ENCODE peak calls at places on chromosomes 12 and 14, in four cellular contexts. E is stimulated activated CD4-positive, alpha-beta T cell treated with anti-CD3 and anti-CD28 coated beads, Interleukin-15, amount 100 ng/mL, for 24 hours; F is hippocampal formation; Q is endothelial cell. Z is an unnamed sample.

GRCh38 chr12:77847665-77848431 is 17.2 kb downstream of the NAV3 start:
- DNase-seq in E (no peak), F (peak; percentile 32), Q (no peak), Z (peak; percentile 95)

GRCh38 chr14:79543966-79544365 is 667.3 kb downstream of the DIO2 start:
- DNase-seq in E (no peak), F (no peak), Q (peak; percentile 31), Z (peak; percentile 91)

GRCh38 chr12:94192506-94192905 is 44.1 kb downstream of the PLXNC1 start:
- DNase-seq in E (no peak), F (no peak), Q (no peak), Z (no peak)

GRCh38 chr12:102093319-102093718 is 26.6 kb downstream of the NUP37 start:
- DNase-seq in E (no peak), F (no peak), Q (no peak), Z (peak; percentile 57)

GRCh38 chr14:87059060-87059827 is 933.7 kb downstream of the GALC start:
- DNase-seq in E (no peak), F (no peak), Q (no peak), Z (peak; percentile 0)

GRCh38 chr12:2959508-2960431 is 573 bp downstream of the TEAD4 start:
- DNase-seq in E (peak; percentile 53), F (no peak), Q (peak; percentile 47), Z (peak; percentile 48)

GRCh38 chr14:103739793-103740501 is 24.3 kb downstream of the ZFYVE21 start:
- DNase-seq in E (no peak), F (no peak), Q (no peak), Z (no peak)

GRCh38 chr14:61347771-61348443 is 26.5 kb downstream of the PRKCH start:
- DNase-seq in E (peak; percentile 58), F (peak; percentile 24), Q (no peak), Z (no peak)

GRCh38 chr12:108729612-108730336 is 1.5 kb downstream of the CORO1C start:
- DNase-seq in E (no peak), F (peak; percentile 70), Q (no peak), Z (peak; percentile 48)

GRCh38 chr14:104316121-104316722 is 177.8 kb downstream of the KIF26A start:
- DNase-seq in E (no peak), F (no peak), Q (peak; percentile 3), Z (no peak)

GRCh38 chr14:51333901-51334432 is 93.9 kb downstream of the TMX1 start:
- DNase-seq in E (no peak), F (no peak), Q (no peak), Z (no peak)

GRCh38 chr14:99578541-99579044 is 25.4 kb downstream of the CCDC85C start:
- DNase-seq in E (no peak), F (no peak), Q (no peak), Z (no peak)

GRCh38 chr12:120101182-120101581 is 15.4 kb downstream of the RAB35 start:
- DNase-seq in E (no peak), F (no peak), Q (no peak), Z (no peak)

GRCh38 chr14:21455912-21456667 is at the start of gene CHD8:
- DNase-seq in E (peak; percentile 100), F (peak; percentile 100), Q (peak; percentile 99), Z (peak; percentile 100)

GRCh38 chr14:100328495-100329163 is 5.5 kb downstream of the SLC25A47 start:
- DNase-seq in E (no peak), F (no peak), Q (no peak), Z (no peak)

GRCh38 chr14:81042431-81042830 is 87.0 kb downstream of the TSHR start:
- DNase-seq in E (no peak), F (no peak), Q (no peak), Z (no peak)

GRCh38 chr14:51862171-51862838 is 1.9 kb downstream of the GNG2 start:
- DNase-seq in E (no peak), F (no peak), Q (no peak), Z (no peak)

GRCh38 chr12:102465762-102466560 is 14.4 kb downstream of the IGF1 start:
- DNase-seq in E (no peak), F (no peak), Q (no peak), Z (no peak)

GRCh38 chr12:26077915-26078314 is 46.9 kb downstream of the BHLHE41 start:
- DNase-seq in E (no peak), F (no peak), Q (no peak), Z (no peak)

GRCh38 chr12:49868449-49868848 is 25.5 kb upstream of the BCDIN3D start:
- DNase-seq in E (no peak), F (no peak), Q (no peak), Z (no peak)

GRCh38 chr12:50677858-50678257 is 86.0 kb upstream of the ATF1 start:
- DNase-seq in E (no peak), F (no peak), Q (no peak), Z (no peak)

GRCh38 chr14:22509751-22510300 is 79.2 kb downstream of the DAD1 start:
- DNase-seq in E (no peak), F (no peak), Q (no peak), Z (no peak)

GRCh38 chr12:57874166-57875108 is 27.9 kb upstream of the CTDSP2 start:
- DNase-seq in E (no peak), F (no peak), Q (no peak), Z (no peak)

GRCh38 chr14:76687611-76688372 is 73.5 kb upstream of the VASH1 start:
- DNase-seq in E (no peak), F (no peak), Q (no peak), Z (peak; percentile 30)

GRCh38 chr12:104381721-104382480 is 74.8 kb upstream of the CHST11 start:
- DNase-seq in E (peak; percentile 85), F (peak; percentile 66), Q (peak; percentile 81), Z (peak; percentile 89)

GRCh38 chr14:36845346-36846042 is 183.8 kb downstream of the PAX9 start:
- DNase-seq in E (no peak), F (no peak), Q (no peak), Z (no peak)

GRCh38 chr14:38419579-38419978 is 163.7 kb upstream of the CLEC14A start:
- DNase-seq in E (no peak), F (no peak), Q (no peak), Z (no peak)

GRCh38 chr14:50530794-50531193 is 1.6 kb downstream of the MAP4K5 start:
- DNase-seq in E (no peak), F (no peak), Q (no peak), Z (no peak)

GRCh38 chr12:57616383-57617101 is 5.3 kb downstream of the ARHGEF25 start:
- DNase-seq in E (no peak), F (no peak), Q (no peak), Z (peak; percentile 52)

GRCh38 chr14:88005978-88006851 is 1.3 kb downstream of the GPR65 start:
- DNase-seq in E (peak; percentile 76), F (no peak), Q (no peak), Z (no peak)

GRCh38 chr12:57864382-57864781 is 17.9 kb upstream of the CTDSP2 start:
- DNase-seq in E (no peak), F (no peak), Q (no peak), Z (no peak)

GRCh38 chr14:73211251-73211650 is 26.1 kb upstream of the PAPLN start:
- DNase-seq in E (no peak), F (no peak), Q (no peak), Z (no peak)

GRCh38 chr14:54383811-54384210 is 13.0 kb upstream of the CDKN3 start:
- DNase-seq in E (no peak), F (no peak), Q (no peak), Z (no peak)